ENCODE peak calls at places on chromosome 18, in nine cellular contexts. L is IMR-90, F is AG10803, P is ureter, I is GM23338, V is H54, C is thyroid gland, Z is A549, D is LoVo. R is an unnamed sample.

GRCh38 chr18:42038936-42039335 is 83.9 kb downstream of the PIK3C3 start:
- DNase-seq in L (peak), D (no peak), P (no peak), F (peak), C (no peak), Z (no peak), V (no peak), I (peak), R (no peak)

GRCh38 chr18:79587298-79588125 is 92.1 kb upstream of the CTDP1 start:
- DNase-seq in V (no peak), P (no peak), F (no peak), I (no peak), D (no peak), C (peak), Z (no peak), L (no peak), R (no peak)

GRCh38 chr18:3060667-3061580 is 48.0 kb upstream of the LPIN2 start:
- DNase-seq in F (no peak), Z (no peak), D (no peak), P (no peak), V (no peak), I (no peak), C (no peak), L (no peak), R (no peak)

GRCh38 chr18:74286106-74286856 is 5.5 kb downstream of the CYB5A start:
- DNase-seq in D (no peak), Z (no peak), V (no peak), I (no peak), L (peak), C (no peak), P (no peak), F (peak), R (no peak)

GRCh38 chr18:74124642-74125041 is 23.0 kb downstream of the FBXO15 start:
- DNase-seq in L (no peak), F (peak), C (no peak), I (no peak), P (no peak), D (no peak), Z (no peak), V (no peak), R (no peak)

GRCh38 chr18:56787392-56787791 is 136.2 kb downstream of the WDR7 start:
- DNase-seq in F (no peak), C (no peak), V (no peak), I (no peak), L (no peak), P (no peak), Z (no peak), D (no peak), R (no peak)

GRCh38 chr18:76416935-76417334 is 78.1 kb downstream of the ZNF516 start:
- DNase-seq in P (no peak), V (no peak), D (no peak), Z (no peak), I (no peak), L (peak), C (peak), F (peak), R (no peak)

GRCh38 chr18:62788111-62788510 is 72.8 kb downstream of the PHLPP1 start:
- DNase-seq in I (peak), V (no peak), Z (no peak), L (no peak), C (no peak), P (no peak), F (no peak), D (peak), R (no peak)

GRCh38 chr18:49021433-49022129 is 70.8 kb upstream of the SMAD7 start:
- DNase-seq in C (peak), I (peak), D (peak), P (peak), V (peak), Z (no peak), L (peak), F (peak), R (peak)

GRCh38 chr18:21131698-21132230 is 20.2 kb upstream of the ROCK1 start:
- DNase-seq in V (no peak), P (no peak), Z (no peak), C (no peak), L (no peak), F (no peak), I (no peak), D (no peak), R (no peak)

R was measured in Calu3.